ENCODE peak calls at places on chromosomes 7 and 10, in seven cellular contexts. One of them, this sample, is unnamed.

GRCh38 chr7:35805876-35806275 is 5.0 kb downstream of the SEPTIN7 start:
- DNase-seq in PC-9: no peak
- DNase-seq in fibroblast of the aortic adventitia: no peak
- DNase-seq in IMR-90: no peak
- DNase-seq in coronary artery: no peak
- DNase-seq in AG04450: no peak
- DNase-seq in transverse colon: no peak
- DNase-seq in this sample: no peak

GRCh38 chr10:91909178-91909677 is at the start of gene FGFBP3:
- DNase-seq in coronary artery: no peak
- DNase-seq in AG04450: no peak
- DNase-seq in transverse colon: peak
- DNase-seq in fibroblast of the aortic adventitia: peak
- DNase-seq in PC-9: peak
- DNase-seq in IMR-90: peak
- DNase-seq in this sample: peak

GRCh38 chr7:132321387-132321786 is 254.9 kb downstream of the PLXNA4 start:
- DNase-seq in fibroblast of the aortic adventitia: no peak
- DNase-seq in coronary artery: no peak
- DNase-seq in PC-9: no peak
- DNase-seq in AG04450: no peak
- DNase-seq in transverse colon: no peak
- DNase-seq in IMR-90: no peak
- DNase-seq in this sample: no peak

GRCh38 chr10:29805134-29805691 is 170.4 kb upstream of the SVIL start:
- DNase-seq in IMR-90: no peak
- DNase-seq in AG04450: no peak
- DNase-seq in PC-9: peak
- DNase-seq in coronary artery: no peak
- DNase-seq in fibroblast of the aortic adventitia: no peak
- DNase-seq in transverse colon: no peak
- DNase-seq in this sample: no peak

GRCh38 chr7:39535064-39535463 is 31.1 kb upstream of the YAE1 start:
- DNase-seq in PC-9: no peak
- DNase-seq in coronary artery: no peak
- DNase-seq in transverse colon: peak
- DNase-seq in IMR-90: no peak
- DNase-seq in AG04450: no peak
- DNase-seq in fibroblast of the aortic adventitia: no peak
- DNase-seq in this sample: no peak

GRCh38 chr7:158449942-158450341 is 137.7 kb downstream of the PTPRN2 start:
- DNase-seq in IMR-90: no peak
- DNase-seq in transverse colon: no peak
- DNase-seq in fibroblast of the aortic adventitia: no peak
- DNase-seq in AG04450: no peak
- DNase-seq in PC-9: no peak
- DNase-seq in coronary artery: no peak
- DNase-seq in this sample: no peak

GRCh38 chr10:75508814-75509306 is 77.4 kb downstream of the LRMDA start:
- DNase-seq in IMR-90: no peak
- DNase-seq in fibroblast of the aortic adventitia: peak
- DNase-seq in transverse colon: no peak
- DNase-seq in AG04450: no peak
- DNase-seq in coronary artery: no peak
- DNase-seq in PC-9: no peak
- DNase-seq in this sample: peak

GRCh38 chr7:120190109-120190508 is 82.9 kb upstream of the KCND2 start:
- DNase-seq in fibroblast of the aortic adventitia: no peak
- DNase-seq in AG04450: no peak
- DNase-seq in transverse colon: no peak
- DNase-seq in IMR-90: no peak
- DNase-seq in PC-9: no peak
- DNase-seq in coronary artery: no peak
- DNase-seq in this sample: no peak

GRCh38 chr10:25026463-25026862 is 10.1 kb downstream of the THNSL1 start:
- DNase-seq in fibroblast of the aortic adventitia: peak
- DNase-seq in transverse colon: no peak
- DNase-seq in PC-9: no peak
- DNase-seq in coronary artery: no peak
- DNase-seq in AG04450: no peak
- DNase-seq in IMR-90: peak
- DNase-seq in this sample: peak

GRCh38 chr10:102632394-102633062 is 11.8 kb upstream of the TRIM8 start:
- DNase-seq in AG04450: no peak
- DNase-seq in fibroblast of the aortic adventitia: peak
- DNase-seq in PC-9: no peak
- DNase-seq in coronary artery: no peak
- DNase-seq in transverse colon: no peak
- DNase-seq in IMR-90: peak
- DNase-seq in this sample: no peak

GRCh38 chr10:75660833-75661232 is 229.4 kb downstream of the LRMDA start:
- DNase-seq in fibroblast of the aortic adventitia: no peak
- DNase-seq in AG04450: no peak
- DNase-seq in coronary artery: no peak
- DNase-seq in transverse colon: no peak
- DNase-seq in IMR-90: no peak
- DNase-seq in PC-9: no peak
- DNase-seq in this sample: peak

GRCh38 chr10:104209575-104210198 is 22.5 kb downstream of the CFAP43 start:
- DNase-seq in IMR-90: peak
- DNase-seq in coronary artery: no peak
- DNase-seq in PC-9: no peak
- DNase-seq in AG04450: no peak
- DNase-seq in transverse colon: no peak
- DNase-seq in fibroblast of the aortic adventitia: peak
- DNase-seq in this sample: peak

GRCh38 chr7:7772385-7772784 is 54.0 kb upstream of the RPA3 start:
- DNase-seq in transverse colon: no peak
- DNase-seq in AG04450: no peak
- DNase-seq in coronary artery: no peak
- DNase-seq in PC-9: no peak
- DNase-seq in fibroblast of the aortic adventitia: no peak
- DNase-seq in IMR-90: peak
- DNase-seq in this sample: peak

GRCh38 chr10:130372222-130372621 is 236.0 kb downstream of the GLRX3 start:
- DNase-seq in AG04450: no peak
- DNase-seq in transverse colon: no peak
- DNase-seq in IMR-90: no peak
- DNase-seq in fibroblast of the aortic adventitia: no peak
- DNase-seq in coronary artery: no peak
- DNase-seq in PC-9: no peak
- DNase-seq in this sample: no peak

GRCh38 chr10:129875993-129876727 is 87.9 kb downstream of the EBF3 start:
- DNase-seq in coronary artery: no peak
- DNase-seq in AG04450: no peak
- DNase-seq in fibroblast of the aortic adventitia: no peak
- DNase-seq in PC-9: no peak
- DNase-seq in IMR-90: no peak
- DNase-seq in transverse colon: no peak
- DNase-seq in this sample: no peak

GRCh38 chr7:44978511-44979366 is at the start of gene MYO1G:
- DNase-seq in coronary artery: no peak
- DNase-seq in IMR-90: no peak
- DNase-seq in AG04450: no peak
- DNase-seq in fibroblast of the aortic adventitia: no peak
- DNase-seq in transverse colon: peak
- DNase-seq in PC-9: no peak
- DNase-seq in this sample: no peak

GRCh38 chr10:93859049-93859655 is 34.6 kb upstream of the SLC35G1 start:
- DNase-seq in fibroblast of the aortic adventitia: peak
- DNase-seq in IMR-90: peak
- DNase-seq in AG04450: no peak
- DNase-seq in PC-9: no peak
- DNase-seq in coronary artery: no peak
- DNase-seq in transverse colon: no peak
- DNase-seq in this sample: no peak

GRCh38 chr7:134175724-134176350 is 48.7 kb downstream of the LRGUK start:
- DNase-seq in IMR-90: no peak
- DNase-seq in AG04450: no peak
- DNase-seq in fibroblast of the aortic adventitia: no peak
- DNase-seq in transverse colon: no peak
- DNase-seq in PC-9: no peak
- DNase-seq in coronary artery: no peak
- DNase-seq in this sample: no peak

GRCh38 chr10:14569274-14570060 is 205.2 kb downstream of the FAM107B start:
- DNase-seq in AG04450: no peak
- DNase-seq in fibroblast of the aortic adventitia: no peak
- DNase-seq in PC-9: no peak
- DNase-seq in coronary artery: no peak
- DNase-seq in IMR-90: no peak
- DNase-seq in transverse colon: peak
- DNase-seq in this sample: no peak

GRCh38 chr10:93079663-93080349 is 6.1 kb downstream of the CYP26A1 start:
- DNase-seq in coronary artery: peak
- DNase-seq in AG04450: no peak
- DNase-seq in IMR-90: no peak
- DNase-seq in PC-9: no peak
- DNase-seq in transverse colon: no peak
- DNase-seq in fibroblast of the aortic adventitia: no peak
- DNase-seq in this sample: no peak

GRCh38 chr10:86345296-86346168 is 21.1 kb downstream of the GRID1 start:
- DNase-seq in transverse colon: no peak
- DNase-seq in IMR-90: no peak
- DNase-seq in fibroblast of the aortic adventitia: no peak
- DNase-seq in AG04450: no peak
- DNase-seq in coronary artery: no peak
- DNase-seq in PC-9: peak
- DNase-seq in this sample: no peak

GRCh38 chr10:5293691-5294550 is 70.8 kb upstream of the UCN3 start:
- DNase-seq in coronary artery: no peak
- DNase-seq in PC-9: no peak
- DNase-seq in IMR-90: peak
- DNase-seq in fibroblast of the aortic adventitia: no peak
- DNase-seq in transverse colon: peak
- DNase-seq in AG04450: no peak
- DNase-seq in this sample: no peak

GRCh38 chr7:151448261-151449252 is 8.6 kb upstream of the CRYGN start:
- DNase-seq in AG04450: no peak
- DNase-seq in coronary artery: peak
- DNase-seq in fibroblast of the aortic adventitia: peak
- DNase-seq in IMR-90: peak
- DNase-seq in PC-9: peak
- DNase-seq in transverse colon: peak
- DNase-seq in this sample: no peak

GRCh38 chr10:70459061-70459770 is 17.7 kb upstream of the NODAL start:
- DNase-seq in PC-9: no peak
- DNase-seq in fibroblast of the aortic adventitia: no peak
- DNase-seq in IMR-90: no peak
- DNase-seq in coronary artery: no peak
- DNase-seq in transverse colon: no peak
- DNase-seq in AG04450: no peak
- DNase-seq in this sample: no peak
- H3K4me3 ChIP-seq in PC-9: no peak
- H3K4me3 ChIP-seq in fibroblast of the aortic adventitia: no peak
- H3K4me3 ChIP-seq in IMR-90: no peak
- H3K4me3 ChIP-seq in coronary artery: peak
- H3K4me3 ChIP-seq in transverse colon: no peak
- H3K4me3 ChIP-seq in AG04450: no peak
- H3K4me3 ChIP-seq in this sample: no peak

GRCh38 chr7:155344270-155344617 is 46.6 kb downstream of the INSIG1 start:
- DNase-seq in PC-9: no peak
- DNase-seq in transverse colon: no peak
- DNase-seq in AG04450: no peak
- DNase-seq in IMR-90: no peak
- DNase-seq in fibroblast of the aortic adventitia: no peak
- DNase-seq in coronary artery: no peak
- DNase-seq in this sample: no peak
- H3K4me3 ChIP-seq in PC-9: no peak
- H3K4me3 ChIP-seq in transverse colon: no peak
- H3K4me3 ChIP-seq in AG04450: no peak
- H3K4me3 ChIP-seq in IMR-90: no peak
- H3K4me3 ChIP-seq in fibroblast of the aortic adventitia: no peak
- H3K4me3 ChIP-seq in coronary artery: no peak
- H3K4me3 ChIP-seq in this sample: no peak

GRCh38 chr7:74254858-74255379 is 720 bp upstream of the RFC2 start:
- DNase-seq in fibroblast of the aortic adventitia: no peak
- DNase-seq in IMR-90: no peak
- DNase-seq in PC-9: no peak
- DNase-seq in transverse colon: peak
- DNase-seq in AG04450: no peak
- DNase-seq in coronary artery: no peak
- DNase-seq in this sample: no peak

GRCh38 chr7:74253975-74254857 is at the start of gene RFC2:
- DNase-seq in PC-9: peak
- DNase-seq in coronary artery: peak
- DNase-seq in IMR-90: peak
- DNase-seq in fibroblast of the aortic adventitia: peak
- DNase-seq in AG04450: peak
- DNase-seq in transverse colon: peak
- DNase-seq in this sample: peak

GRCh38 chr7:74252893-74253292 is 1.3 kb downstream of the RFC2 start:
- DNase-seq in IMR-90: no peak
- DNase-seq in coronary artery: no peak
- DNase-seq in fibroblast of the aortic adventitia: no peak
- DNase-seq in AG04450: no peak
- DNase-seq in PC-9: no peak
- DNase-seq in transverse colon: peak
- DNase-seq in this sample: no peak

GRCh38 chr7:74256446-74257408 is 2.5 kb upstream of the RFC2 start:
- DNase-seq in fibroblast of the aortic adventitia: peak
- DNase-seq in coronary artery: no peak
- DNase-seq in transverse colon: no peak
- DNase-seq in IMR-90: peak
- DNase-seq in PC-9: no peak
- DNase-seq in AG04450: no peak
- DNase-seq in this sample: peak

GRCh38 chr7:74253331-74253730 is 868 bp downstream of the RFC2 start:
- DNase-seq in PC-9: no peak
- DNase-seq in transverse colon: no peak
- DNase-seq in IMR-90: no peak
- DNase-seq in fibroblast of the aortic adventitia: no peak
- DNase-seq in AG04450: no peak
- DNase-seq in coronary artery: no peak
- DNase-seq in this sample: no peak
- H3K4me3 ChIP-seq in PC-9: peak
- H3K4me3 ChIP-seq in transverse colon: no peak
- H3K4me3 ChIP-seq in IMR-90: peak
- H3K4me3 ChIP-seq in fibroblast of the aortic adventitia: peak
- H3K4me3 ChIP-seq in AG04450: peak
- H3K4me3 ChIP-seq in coronary artery: peak
- H3K4me3 ChIP-seq in this sample: peak

GRCh38 chr7:18753972-18754610 is 258.5 kb downstream of the HDAC9 start:
- DNase-seq in transverse colon: no peak
- DNase-seq in coronary artery: no peak
- DNase-seq in IMR-90: peak
- DNase-seq in PC-9: peak
- DNase-seq in AG04450: peak
- DNase-seq in fibroblast of the aortic adventitia: peak
- DNase-seq in this sample: peak
- H3K4me3 ChIP-seq in transverse colon: no peak
- H3K4me3 ChIP-seq in coronary artery: peak
- H3K4me3 ChIP-seq in IMR-90: no peak
- H3K4me3 ChIP-seq in PC-9: no peak
- H3K4me3 ChIP-seq in AG04450: no peak
- H3K4me3 ChIP-seq in fibroblast of the aortic adventitia: no peak
- H3K4me3 ChIP-seq in this sample: peak